ENCODE peak calls at places on chromosomes 2 and 18, in four cellular contexts. One of them, this sample, is unnamed.
A peak's percentile ranks its signal among the peaks of the same experiment; 100 is the strongest.

GRCh38 chr2:1758112-1758630 is 13.9 kb upstream of the PXDN start:
- DNase-seq in PC-3: no peak
- DNase-seq in BE2C: no peak
- DNase-seq in fibroblast of lung: peak; percentile 89
- DNase-seq in this sample: no peak

GRCh38 chr18:13453714-13454113 is 235.2 kb downstream of the LDLRAD4 start:
- DNase-seq in PC-3: no peak
- DNase-seq in BE2C: no peak
- DNase-seq in fibroblast of lung: no peak
- DNase-seq in this sample: no peak

GRCh38 chr2:226932443-226932842 is 96.6 kb downstream of the RHBDD1 start:
- DNase-seq in PC-3: no peak
- DNase-seq in BE2C: no peak
- DNase-seq in fibroblast of lung: peak; percentile 8
- DNase-seq in this sample: no peak

GRCh38 chr2:175007510-175007909 is 2.3 kb upstream of the CHN1 start:
- DNase-seq in PC-3: no peak
- DNase-seq in BE2C: no peak
- DNase-seq in fibroblast of lung: no peak
- DNase-seq in this sample: no peak

GRCh38 chr2:45952591-45952990 is 301.1 kb downstream of the PRKCE start:
- DNase-seq in PC-3: no peak
- DNase-seq in BE2C: no peak
- DNase-seq in fibroblast of lung: no peak
- DNase-seq in this sample: no peak

GRCh38 chr2:227479865-227480475 is 8.0 kb downstream of the AGFG1 start:
- DNase-seq in PC-3: peak; percentile 56
- DNase-seq in BE2C: no peak
- DNase-seq in fibroblast of lung: peak; percentile 72
- DNase-seq in this sample: no peak

GRCh38 chr2:1956520-1957289 is 212.4 kb upstream of the PXDN start:
- DNase-seq in PC-3: no peak
- DNase-seq in BE2C: no peak
- DNase-seq in fibroblast of lung: no peak
- DNase-seq in this sample: no peak

GRCh38 chr2:232581725-232582124 is 31.2 kb downstream of the EIF4E2 start:
- DNase-seq in PC-3: no peak
- DNase-seq in BE2C: no peak
- DNase-seq in fibroblast of lung: no peak
- DNase-seq in this sample: no peak

GRCh38 chr2:204505946-204506345 is 39.3 kb upstream of the PARD3B start:
- DNase-seq in PC-3: peak; percentile 17
- DNase-seq in BE2C: no peak
- DNase-seq in fibroblast of lung: peak; percentile 4
- DNase-seq in this sample: no peak

GRCh38 chr2:138030459-138030858 is 66.2 kb downstream of the HNMT start:
- DNase-seq in PC-3: peak; percentile 48
- DNase-seq in BE2C: no peak
- DNase-seq in fibroblast of lung: no peak
- DNase-seq in this sample: no peak

GRCh38 chr2:100776445-100776844 is 43.5 kb upstream of the NPAS2 start:
- DNase-seq in PC-3: no peak
- DNase-seq in BE2C: no peak
- DNase-seq in fibroblast of lung: no peak
- DNase-seq in this sample: no peak

GRCh38 chr2:134623046-134623445 is 95.8 kb downstream of the TMEM163 start:
- DNase-seq in PC-3: no peak
- DNase-seq in BE2C: no peak
- DNase-seq in fibroblast of lung: no peak
- DNase-seq in this sample: no peak

GRCh38 chr2:12722445-12723316 is 5.9 kb downstream of the TRIB2 start:
- DNase-seq in PC-3: no peak
- DNase-seq in BE2C: no peak
- DNase-seq in fibroblast of lung: no peak
- DNase-seq in this sample: no peak

GRCh38 chr18:80245781-80246655 is 1.3 kb downstream of the PARD6G start:
- DNase-seq in PC-3: no peak
- DNase-seq in BE2C: no peak
- DNase-seq in fibroblast of lung: no peak
- DNase-seq in this sample: no peak

GRCh38 chr2:240594511-240595380 is 8.2 kb downstream of the CAPN10 start:
- DNase-seq in PC-3: no peak
- DNase-seq in BE2C: peak; percentile 10
- DNase-seq in fibroblast of lung: no peak
- DNase-seq in this sample: no peak

GRCh38 chr2:196130039-196130825 is 41.1 kb downstream of the STK17B start:
- DNase-seq in PC-3: no peak
- DNase-seq in BE2C: no peak
- DNase-seq in fibroblast of lung: no peak
- DNase-seq in this sample: no peak

GRCh38 chr2:86274265-86274917 is 63.0 kb downstream of the REEP1 start:
- DNase-seq in PC-3: peak; percentile 44
- DNase-seq in BE2C: no peak
- DNase-seq in fibroblast of lung: peak; percentile 71
- DNase-seq in this sample: no peak

GRCh38 chr18:56568986-56569385 is 69.4 kb downstream of the TXNL1 start:
- DNase-seq in PC-3: no peak
- DNase-seq in BE2C: no peak
- DNase-seq in fibroblast of lung: no peak
- DNase-seq in this sample: no peak

GRCh38 chr2:191895195-191895594 is 48.3 kb upstream of the CAVIN2 start:
- DNase-seq in PC-3: no peak
- DNase-seq in BE2C: no peak
- DNase-seq in fibroblast of lung: no peak
- DNase-seq in this sample: no peak

GRCh38 chr2:29155578-29155977 is 40.4 kb downstream of the CLIP4 start:
- DNase-seq in PC-3: no peak
- DNase-seq in BE2C: no peak
- DNase-seq in fibroblast of lung: no peak
- DNase-seq in this sample: no peak

GRCh38 chr2:226256237-226256636 is 543.4 kb downstream of the IRS1 start:
- DNase-seq in PC-3: peak; percentile 76
- DNase-seq in BE2C: no peak
- DNase-seq in fibroblast of lung: peak; percentile 42
- DNase-seq in this sample: no peak

GRCh38 chr2:71782323-71782722 is 329.0 kb downstream of the DYSF start:
- DNase-seq in PC-3: no peak
- DNase-seq in BE2C: no peak
- DNase-seq in fibroblast of lung: no peak
- DNase-seq in this sample: no peak

GRCh38 chr2:191041418-191042161 is 27.6 kb upstream of the STAT1 start:
- DNase-seq in PC-3: peak; percentile 65
- DNase-seq in BE2C: no peak
- DNase-seq in fibroblast of lung: peak; percentile 41
- DNase-seq in this sample: no peak

GRCh38 chr2:195710407-195710806 is 53.4 kb downstream of the SLC39A10 start:
- DNase-seq in PC-3: peak; percentile 42
- DNase-seq in BE2C: no peak
- DNase-seq in fibroblast of lung: peak; percentile 95
- DNase-seq in this sample: no peak

GRCh38 chr2:99450199-99450598 is 39.6 kb downstream of the REV1 start:
- DNase-seq in PC-3: no peak
- DNase-seq in BE2C: no peak
- DNase-seq in fibroblast of lung: no peak
- DNase-seq in this sample: no peak

GRCh38 chr2:15940661-15941482 is 522 bp downstream of the MYCN start:
- DNase-seq in PC-3: no peak
- DNase-seq in BE2C: peak; percentile 100
- DNase-seq in fibroblast of lung: no peak
- DNase-seq in this sample: no peak

GRCh38 chr2:15938803-15939555 is 1.4 kb upstream of the MYCN start:
- DNase-seq in PC-3: no peak
- DNase-seq in BE2C: peak; percentile 98
- DNase-seq in fibroblast of lung: no peak
- DNase-seq in this sample: no peak

GRCh38 chr2:15937882-15938802 is 2.2 kb upstream of the MYCN start:
- DNase-seq in PC-3: no peak
- DNase-seq in BE2C: peak; percentile 96
- DNase-seq in fibroblast of lung: no peak
- DNase-seq in this sample: no peak

GRCh38 chr2:15939854-15940660 is at the start of gene MYCN:
- DNase-seq in PC-3: no peak
- DNase-seq in BE2C: peak; percentile 100
- DNase-seq in fibroblast of lung: peak; percentile 33
- DNase-seq in this sample: no peak

DNA sequence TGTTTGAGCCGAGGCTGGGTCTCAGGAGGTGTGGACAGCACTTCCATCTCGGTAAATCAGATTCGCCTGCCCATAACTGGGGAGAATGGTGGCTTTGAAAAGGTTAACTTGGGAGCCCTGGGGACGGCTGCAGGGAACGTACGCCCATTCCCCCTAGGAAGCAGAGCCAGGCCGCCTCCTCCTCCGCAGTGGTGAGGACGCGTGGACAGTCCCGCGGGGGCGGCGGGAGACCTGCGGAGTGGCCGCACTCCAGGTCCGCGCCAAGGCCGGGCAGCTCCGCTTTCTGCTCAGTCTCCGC is 845 bp upstream of the MYCN start:
- DNase-seq in PC-3: peak; percentile 50
- DNase-seq in BE2C: peak; percentile 100
- DNase-seq in fibroblast of lung: no peak
- DNase-seq in this sample: no peak
- TF ChIP-seq CTCF in PC-3: no peak
- TF ChIP-seq CTCF in BE2C: no peak
- TF ChIP-seq CTCF in fibroblast of lung: no peak
- TF ChIP-seq CTCF in this sample: peak; percentile 13

GRCh38 chr2:119751706-119752105 is 8.0 kb upstream of the PTPN4 start:
- DNase-seq in PC-3: peak; percentile 44
- DNase-seq in BE2C: no peak
- DNase-seq in fibroblast of lung: no peak
- DNase-seq in this sample: no peak

GRCh38 chr2:119753930-119754321 is 5.8 kb upstream of the PTPN4 start:
- DNase-seq in PC-3: no peak
- DNase-seq in BE2C: no peak
- DNase-seq in fibroblast of lung: no peak
- DNase-seq in this sample: no peak

GRCh38 chr2:119755906-119756305 is 3.8 kb upstream of the PTPN4 start:
- DNase-seq in PC-3: no peak
- DNase-seq in BE2C: no peak
- DNase-seq in fibroblast of lung: no peak
- DNase-seq in this sample: no peak

GRCh38 chr2:119756837-119757236 is 2.9 kb upstream of the PTPN4 start:
- DNase-seq in PC-3: peak; percentile 76
- DNase-seq in BE2C: no peak
- DNase-seq in fibroblast of lung: peak; percentile 97
- DNase-seq in this sample: no peak

GRCh38 chr2:119753041-119753929 is 6.4 kb upstream of the PTPN4 start:
- DNase-seq in PC-3: peak; percentile 68
- DNase-seq in BE2C: peak; percentile 14
- DNase-seq in fibroblast of lung: peak; percentile 66
- DNase-seq in this sample: no peak
- TF ChIP-seq CTCF in PC-3: peak; percentile 79
- TF ChIP-seq CTCF in BE2C: peak; percentile 64
- TF ChIP-seq CTCF in fibroblast of lung: peak; percentile 60
- TF ChIP-seq CTCF in this sample: peak; percentile 73

GRCh38 chr2:133498166-133498565 is 70.1 kb downstream of the NCKAP5 start:
- DNase-seq in PC-3: no peak
- DNase-seq in BE2C: no peak
- DNase-seq in fibroblast of lung: no peak
- DNase-seq in this sample: no peak

GRCh38 chr2:133503323-133503722 is 64.9 kb downstream of the NCKAP5 start:
- DNase-seq in PC-3: no peak
- DNase-seq in BE2C: no peak
- DNase-seq in fibroblast of lung: no peak
- DNase-seq in this sample: no peak

GRCh38 chr2:133502678-133503077 is 65.6 kb downstream of the NCKAP5 start:
- DNase-seq in PC-3: no peak
- DNase-seq in BE2C: no peak
- DNase-seq in fibroblast of lung: no peak
- DNase-seq in this sample: no peak

GRCh38 chr2:133498615-133499585 is 69.4 kb downstream of the NCKAP5 start:
- DNase-seq in PC-3: no peak
- DNase-seq in BE2C: no peak
- DNase-seq in fibroblast of lung: no peak
- DNase-seq in this sample: no peak

GRCh38 chr2:133500967-133501366 is 67.3 kb downstream of the NCKAP5 start:
- DNase-seq in PC-3: no peak
- DNase-seq in BE2C: no peak
- DNase-seq in fibroblast of lung: no peak
- DNase-seq in this sample: no peak
- TF ChIP-seq CTCF in PC-3: no peak
- TF ChIP-seq CTCF in BE2C: no peak
- TF ChIP-seq CTCF in fibroblast of lung: no peak
- TF ChIP-seq CTCF in this sample: no peak

GRCh38 chr18:50111398-50111797 is 83.5 kb downstream of the MYO5B start:
- DNase-seq in PC-3: peak; percentile 11
- DNase-seq in BE2C: no peak
- DNase-seq in fibroblast of lung: no peak
- DNase-seq in this sample: no peak
- TF ChIP-seq CTCF in PC-3: no peak
- TF ChIP-seq CTCF in BE2C: no peak
- TF ChIP-seq CTCF in fibroblast of lung: no peak
- TF ChIP-seq CTCF in this sample: no peak

GRCh38 chr2:65663831-65664407 is 231.5 kb upstream of the SPRED2 start:
- DNase-seq in PC-3: no peak
- DNase-seq in BE2C: no peak
- DNase-seq in fibroblast of lung: peak; percentile 18
- DNase-seq in this sample: no peak
- TF ChIP-seq CTCF in PC-3: no peak
- TF ChIP-seq CTCF in BE2C: no peak
- TF ChIP-seq CTCF in fibroblast of lung: no peak
- TF ChIP-seq CTCF in this sample: no peak

GRCh38 chr2:80326214-80326613 is 21.7 kb upstream of the LRRTM1 start:
- DNase-seq in PC-3: peak; percentile 8
- DNase-seq in BE2C: peak; percentile 45
- DNase-seq in fibroblast of lung: peak; percentile 47
- DNase-seq in this sample: no peak
- TF ChIP-seq CTCF in PC-3: peak; percentile 56
- TF ChIP-seq CTCF in BE2C: peak; percentile 45
- TF ChIP-seq CTCF in fibroblast of lung: peak; percentile 23
- TF ChIP-seq CTCF in this sample: no peak

GRCh38 chr2:88580088-88580487 is 47.2 kb downstream of the EIF2AK3 start:
- DNase-seq in PC-3: no peak
- DNase-seq in BE2C: no peak
- DNase-seq in fibroblast of lung: no peak
- DNase-seq in this sample: no peak

GRCh38 chr2:88585969-88586368 is 41.3 kb downstream of the EIF2AK3 start:
- DNase-seq in PC-3: no peak
- DNase-seq in BE2C: no peak
- DNase-seq in fibroblast of lung: no peak
- DNase-seq in this sample: no peak

DNA sequence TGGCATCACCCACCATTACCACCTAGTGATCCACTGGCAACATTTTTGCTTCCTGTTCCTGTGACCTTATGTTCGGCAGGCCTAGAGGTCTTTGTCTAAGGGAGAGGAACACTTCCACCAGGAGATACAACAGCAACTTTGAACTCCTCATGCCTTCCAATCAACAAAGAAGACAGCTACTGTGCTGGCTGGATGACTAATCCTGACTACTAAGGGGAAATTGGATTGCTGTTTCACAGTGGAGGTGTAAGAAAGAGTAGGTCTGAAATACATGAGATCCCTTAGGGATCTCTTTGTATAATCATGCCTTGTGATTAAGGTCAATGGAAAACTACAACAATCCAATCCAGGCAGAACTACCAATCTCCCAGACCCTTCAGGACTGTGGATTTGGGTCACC is 45.2 kb downstream of the EIF2AK3 start:
- DNase-seq in PC-3: no peak
- DNase-seq in BE2C: no peak
- DNase-seq in fibroblast of lung: no peak
- DNase-seq in this sample: no peak
- TF ChIP-seq CTCF in PC-3: no peak
- TF ChIP-seq CTCF in BE2C: no peak
- TF ChIP-seq CTCF in fibroblast of lung: no peak
- TF ChIP-seq CTCF in this sample: no peak

This sample was measured in natural killer cell.